ENCODE peak calls at places on chromosomes 13 and 19, in five cellular contexts. L is thoracic aorta; X is HAP-1; E is CD8-positive, alpha-beta T cell; T is endodermal cell. F is an unnamed sample.

GRCh38 chr13:73365240-73365639 is 306.4 kb downstream of the KLF5 start:
- DNase-seq in L (no peak), X (peak; percentile 64), E (no peak), T (no peak), F (no peak)

GRCh38 chr19:13118424-13119193 is 545 bp downstream of the NACC1 start:
- DNase-seq in L (no peak), X (peak; percentile 70), E (peak; percentile 51), T (peak; percentile 96), F (peak; percentile 71)

GRCh38 chr13:36919833-36920611 is at the start of gene SMAD9:
- DNase-seq in L (peak; percentile 52), X (peak; percentile 47), E (peak; percentile 22), T (peak; percentile 85), F (no peak)

GRCh38 chr19:8396563-8397203 is 6.5 kb downstream of the RAB11B start:
- DNase-seq in L (no peak), X (peak; percentile 79), E (peak; percentile 80), T (peak; percentile 92), F (peak; percentile 62)

GRCh38 chr19:11447347-11448262 is 12.2 kb downstream of the PRKCSH start:
- DNase-seq in L (no peak), X (no peak), E (no peak), T (no peak), F (no peak)

GRCh38 chr13:73708393-73708985 is 425.7 kb downstream of the KLF12 start:
- DNase-seq in L (no peak), X (peak; percentile 73), E (peak; percentile 60), T (peak; percentile 69), F (peak; percentile 17)

GRCh38 chr19:29031216-29031615 is 181.7 kb downstream of the UQCRFS1 start:
- DNase-seq in L (no peak), X (no peak), E (no peak), T (no peak), F (no peak)

GRCh38 chr19:32998722-32999121 is 26.7 kb downstream of the FAAP24 start:
- DNase-seq in L (no peak), X (no peak), E (no peak), T (no peak), F (no peak)

GRCh38 chr13:27979001-27979643 is 9.4 kb downstream of the URAD start:
- DNase-seq in L (no peak), X (no peak), E (no peak), T (peak; percentile 61), F (no peak)

GRCh38 chr19:55467236-55468053 is 2.9 kb upstream of the C19orf85 start:
- DNase-seq in L (no peak), X (no peak), E (peak; percentile 46), T (peak; percentile 90), F (peak; percentile 69)

GRCh38 chr13:83162493-83162892 is 719.8 kb downstream of the SLITRK1 start:
- DNase-seq in L (no peak), X (no peak), E (no peak), T (peak; percentile 44), F (no peak)

GRCh38 chr13:43815204-43815603 is 28.4 kb upstream of the ENOX1 start:
- DNase-seq in L (no peak), X (no peak), E (no peak), T (no peak), F (no peak)

GRCh38 chr19:47650695-47651094 is 41.8 kb downstream of the BICRA start:
- DNase-seq in L (no peak), X (no peak), E (no peak), T (no peak), F (no peak)

GRCh38 chr13:32314968-32315254 is 252 bp downstream of the ZAR1L start:
- DNase-seq in L (no peak), X (peak; percentile 71), E (peak; percentile 80), T (no peak), F (no peak)

GRCh38 chr13:70604448-70604847 is 496.2 kb upstream of the KLHL1 start:
- DNase-seq in L (no peak), X (no peak), E (no peak), T (no peak), F (no peak)

GRCh38 chr19:36392916-36393673 is 14.1 kb upstream of the ZFP14 start:
- DNase-seq in L (no peak), X (no peak), E (no peak), T (no peak), F (no peak)

GRCh38 chr13:98171806-98172569 is 5.1 kb downstream of the RNF113B start:
- DNase-seq in L (no peak), X (no peak), E (no peak), T (peak; percentile 71), F (no peak)

GRCh38 chr19:35692010-35692409 is 12.3 kb upstream of the ZBTB32 start:
- DNase-seq in L (no peak), X (no peak), E (no peak), T (no peak), F (no peak)

GRCh38 chr19:1286451-1286858 is 782 bp downstream of the EFNA2 start:
- DNase-seq in L (no peak), X (no peak), E (no peak), T (no peak), F (no peak)

GRCh38 chr19:1286859-1287621 is 1.4 kb downstream of the EFNA2 start:
- DNase-seq in L (no peak), X (no peak), E (no peak), T (no peak), F (no peak)

GRCh38 chr19:1289395-1290244 is 3.9 kb downstream of the EFNA2 start:
- DNase-seq in L (no peak), X (no peak), E (no peak), T (no peak), F (no peak)

GRCh38 chr19:1288528-1289394 is 3.1 kb downstream of the EFNA2 start:
- DNase-seq in L (no peak), X (no peak), E (no peak), T (no peak), F (no peak)

GRCh38 chr19:1287622-1288527 is 2.2 kb downstream of the EFNA2 start:
- DNase-seq in L (no peak), X (no peak), E (no peak), T (no peak), F (no peak)
- H3K27me3 ChIP-seq in L (peaks cover 18% of the 10 kb centered on the region), X (no peaks in the 10 kb centered on the region), E (peaks cover 2% of the 10 kb centered on the region), T (no peaks in the 10 kb centered on the region), F (no peaks in the 10 kb centered on the region)

DNA sequence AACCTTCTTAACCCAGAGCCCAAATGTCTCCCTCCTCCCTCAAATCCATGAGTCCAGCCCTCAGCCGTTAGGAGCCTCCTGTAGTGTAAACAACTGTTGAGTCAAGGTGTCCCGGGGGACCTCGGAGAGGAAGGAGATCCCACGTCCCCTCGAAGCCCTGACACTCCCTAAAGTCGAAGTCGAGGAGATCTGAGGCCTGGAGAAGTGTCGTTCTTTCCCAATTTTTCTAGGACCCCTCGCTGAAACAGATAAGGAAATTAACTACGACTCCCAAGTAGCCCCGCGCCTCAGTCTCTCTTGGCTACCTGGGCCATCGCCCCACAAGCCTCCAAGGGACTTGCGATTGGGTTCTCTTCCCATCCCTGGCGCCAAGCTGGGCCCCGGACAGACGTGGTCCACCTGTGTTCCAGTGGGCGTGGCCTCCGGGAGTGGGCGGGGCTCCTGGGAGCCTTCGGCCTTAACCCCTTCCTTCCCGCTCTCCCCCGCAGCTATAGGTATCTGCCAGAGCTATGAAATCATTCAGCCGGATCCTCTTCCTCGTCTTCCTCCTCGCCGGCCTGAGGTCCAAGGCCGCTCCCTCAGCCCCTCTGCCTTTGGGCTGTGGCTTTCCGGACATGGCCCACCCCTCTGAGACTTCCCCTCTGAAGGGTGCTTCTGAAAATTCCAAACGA is 869 bp downstream of the GFY start:
- DNase-seq in L (no peak), X (no peak), E (no peak), T (peak; percentile 96), F (no peak)
- H3K27me3 ChIP-seq in L (peaks cover 71% of the 10 kb centered on the region), X (peaks cover 51% of the 10 kb centered on the region), E (peaks cover 53% of the 10 kb centered on the region), T (peaks cover 100% of the 10 kb centered on the region), F (peaks cover 4% of the 10 kb centered on the region)

DNA sequence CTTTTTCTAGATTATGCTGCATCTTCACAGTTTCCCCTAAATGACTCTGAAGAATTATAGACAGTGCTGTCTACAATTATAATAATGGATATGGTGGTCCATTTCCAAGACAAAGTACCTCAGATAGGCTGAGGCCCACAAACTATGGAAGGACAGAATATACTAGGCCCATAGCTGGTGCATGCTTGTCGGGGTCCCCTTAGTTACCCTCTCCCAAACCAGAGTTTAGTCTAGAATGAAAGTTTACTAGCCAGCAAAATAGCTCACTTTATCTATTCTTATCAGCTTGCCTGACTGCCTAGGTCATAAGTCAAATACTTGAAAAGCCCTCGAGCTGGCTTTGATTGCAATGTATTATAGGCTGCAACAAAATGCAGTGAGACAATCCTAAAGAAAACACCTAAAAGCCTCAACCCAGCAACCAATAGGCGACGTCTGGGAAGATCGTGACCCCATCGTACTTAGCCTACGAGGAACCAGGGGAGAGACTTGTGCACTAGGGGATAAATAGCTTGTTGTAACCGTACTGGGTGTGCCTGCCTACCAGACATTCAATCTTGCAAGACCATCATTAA is 785 bp upstream of the IGFL2 start:
- DNase-seq in L (no peak), X (no peak), E (no peak), T (no peak), F (no peak)
- H3K27me3 ChIP-seq in L (peaks cover 4% of the 10 kb centered on the region), X (peaks cover 20% of the 10 kb centered on the region), E (no peaks in the 10 kb centered on the region), T (no peaks in the 10 kb centered on the region), F (no peaks in the 10 kb centered on the region)

GRCh38 chr19:49417090-49417489 is 6.2 kb downstream of the PTH2 start:
- DNase-seq in L (no peak), X (no peak), E (no peak), T (peak; percentile 79), F (no peak)
- H3K27me3 ChIP-seq in L (peaks cover 8% of the 10 kb centered on the region), X (peaks cover 40% of the 10 kb centered on the region), E (peaks cover 18% of the 10 kb centered on the region), T (peaks cover 42% of the 10 kb centered on the region), F (no peaks in the 10 kb centered on the region)

DNA sequence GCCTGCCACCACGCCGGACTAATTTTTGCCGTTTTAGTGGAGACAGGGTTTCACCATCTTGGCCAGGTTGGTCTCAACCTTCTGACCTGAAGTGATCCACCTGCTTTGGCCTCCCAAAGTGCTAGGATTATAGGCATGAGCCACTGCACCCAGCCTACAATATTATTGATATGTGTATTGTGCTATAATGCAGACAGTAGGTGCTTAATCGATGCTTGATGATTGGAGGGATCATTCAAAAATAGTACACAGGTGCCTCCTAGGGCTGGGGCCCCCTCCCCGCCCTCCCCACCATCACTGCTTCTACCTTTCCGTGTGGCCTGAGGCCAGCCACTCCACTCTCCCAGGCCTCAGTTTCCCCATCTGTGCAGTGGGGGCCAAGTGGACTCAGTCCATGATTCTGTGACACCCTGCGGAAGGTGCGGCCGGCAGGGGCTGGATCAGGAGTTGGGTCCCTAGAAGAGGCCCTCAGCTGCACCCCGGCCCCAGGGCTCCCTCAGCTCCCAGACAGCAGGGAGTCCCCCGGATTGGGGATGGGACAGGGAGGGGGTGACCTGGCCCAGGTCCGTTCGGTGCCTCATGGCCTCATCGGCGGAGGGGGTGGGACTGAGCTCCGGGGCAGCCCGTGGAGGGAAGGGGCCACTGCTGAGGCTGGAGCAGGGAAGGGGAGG is 1.4 kb downstream of the ADAMTSL5 start:
- DNase-seq in L (no peak), X (no peak), E (no peak), T (no peak), F (no peak)
- H3K27me3 ChIP-seq in L (no peaks in the 10 kb centered on the region), X (no peaks in the 10 kb centered on the region), E (peaks cover 5% of the 10 kb centered on the region), T (peaks cover 35% of the 10 kb centered on the region), F (no peaks in the 10 kb centered on the region)

F was measured in GM06990.